ENCODE peak calls at places on chromosomes 16 and 17, in eight cellular contexts. One of them, this sample, is unnamed.

GRCh38 chr17:51258756-51259573 is 884 bp downstream of the MBTD1 start:
- DNase-seq in nephron progenitor cell: peak
- DNase-seq in AG04450: no peak
- DNase-seq in HCT116: no peak
- DNase-seq in tibial artery: no peak
- DNase-seq in kidney tubule cell: no peak
- DNase-seq in EL: peak
- DNase-seq in NCI-H1436: no peak
- DNase-seq in this sample: no peak

GRCh38 chr17:204427-205175 is 23.2 kb upstream of the DOC2B start:
- DNase-seq in nephron progenitor cell: no peak
- DNase-seq in AG04450: no peak
- DNase-seq in HCT116: no peak
- DNase-seq in tibial artery: no peak
- DNase-seq in kidney tubule cell: no peak
- DNase-seq in EL: no peak
- DNase-seq in NCI-H1436: no peak
- DNase-seq in this sample: no peak

GRCh38 chr17:49861150-49861884 is 13.4 kb upstream of the TAC4 start:
- DNase-seq in nephron progenitor cell: peak
- DNase-seq in AG04450: no peak
- DNase-seq in HCT116: no peak
- DNase-seq in tibial artery: no peak
- DNase-seq in kidney tubule cell: peak
- DNase-seq in EL: peak
- DNase-seq in NCI-H1436: peak
- DNase-seq in this sample: no peak

GRCh38 chr17:48952904-48953303 is 8.3 kb upstream of the SNF8 start:
- DNase-seq in nephron progenitor cell: no peak
- DNase-seq in AG04450: no peak
- DNase-seq in HCT116: no peak
- DNase-seq in tibial artery: no peak
- DNase-seq in kidney tubule cell: no peak
- DNase-seq in EL: no peak
- DNase-seq in NCI-H1436: no peak
- DNase-seq in this sample: no peak

GRCh38 chr16:67407176-67407787 is 9.0 kb downstream of the ZDHHC1 start:
- DNase-seq in nephron progenitor cell: no peak
- DNase-seq in AG04450: no peak
- DNase-seq in HCT116: no peak
- DNase-seq in tibial artery: no peak
- DNase-seq in kidney tubule cell: no peak
- DNase-seq in EL: no peak
- DNase-seq in NCI-H1436: no peak
- DNase-seq in this sample: no peak

GRCh38 chr16:81627024-81627423 is 152.1 kb upstream of the PLCG2 start:
- DNase-seq in nephron progenitor cell: no peak
- DNase-seq in AG04450: no peak
- DNase-seq in HCT116: no peak
- DNase-seq in tibial artery: no peak
- DNase-seq in kidney tubule cell: peak
- DNase-seq in EL: peak
- DNase-seq in NCI-H1436: no peak
- DNase-seq in this sample: no peak

GRCh38 chr17:44063704-44064639 is 2.5 kb downstream of the LSM12 start:
- DNase-seq in nephron progenitor cell: no peak
- DNase-seq in AG04450: no peak
- DNase-seq in HCT116: no peak
- DNase-seq in tibial artery: no peak
- DNase-seq in kidney tubule cell: no peak
- DNase-seq in EL: no peak
- DNase-seq in NCI-H1436: no peak
- DNase-seq in this sample: no peak

GRCh38 chr17:48068491-48068961 is 20.4 kb downstream of the NFE2L1 start:
- DNase-seq in nephron progenitor cell: no peak
- DNase-seq in AG04450: no peak
- DNase-seq in HCT116: no peak
- DNase-seq in tibial artery: no peak
- DNase-seq in kidney tubule cell: peak
- DNase-seq in EL: peak
- DNase-seq in NCI-H1436: no peak
- DNase-seq in this sample: no peak

GRCh38 chr17:71503710-71504471 is 616.9 kb upstream of the SOX9 start:
- DNase-seq in nephron progenitor cell: no peak
- DNase-seq in AG04450: no peak
- DNase-seq in HCT116: no peak
- DNase-seq in tibial artery: no peak
- DNase-seq in kidney tubule cell: no peak
- DNase-seq in EL: no peak
- DNase-seq in NCI-H1436: no peak
- DNase-seq in this sample: no peak

GRCh38 chr16:66961065-66961744 is at the start of gene CES3:
- DNase-seq in nephron progenitor cell: peak
- DNase-seq in AG04450: peak
- DNase-seq in HCT116: peak
- DNase-seq in tibial artery: no peak
- DNase-seq in kidney tubule cell: peak
- DNase-seq in EL: peak
- DNase-seq in NCI-H1436: peak
- DNase-seq in this sample: peak

GRCh38 chr17:48429156-48429555 is 858 bp downstream of the SKAP1 start:
- DNase-seq in nephron progenitor cell: no peak
- DNase-seq in AG04450: no peak
- DNase-seq in HCT116: no peak
- DNase-seq in tibial artery: no peak
- DNase-seq in kidney tubule cell: peak
- DNase-seq in EL: no peak
- DNase-seq in NCI-H1436: no peak
- DNase-seq in this sample: no peak

GRCh38 chr16:56617212-56618085 is 8.1 kb upstream of the MT1E start:
- DNase-seq in nephron progenitor cell: peak
- DNase-seq in AG04450: no peak
- DNase-seq in HCT116: no peak
- DNase-seq in tibial artery: peak
- DNase-seq in kidney tubule cell: peak
- DNase-seq in EL: peak
- DNase-seq in NCI-H1436: no peak
- DNase-seq in this sample: no peak

GRCh38 chr17:5120036-5120435 is 4.2 kb downstream of the USP6 start:
- DNase-seq in nephron progenitor cell: no peak
- DNase-seq in AG04450: no peak
- DNase-seq in HCT116: no peak
- DNase-seq in tibial artery: no peak
- DNase-seq in kidney tubule cell: no peak
- DNase-seq in EL: no peak
- DNase-seq in NCI-H1436: no peak
- DNase-seq in this sample: no peak

GRCh38 chr17:77875051-77875780 is 83.3 kb upstream of the TNRC6C start:
- DNase-seq in nephron progenitor cell: no peak
- DNase-seq in AG04450: no peak
- DNase-seq in HCT116: no peak
- DNase-seq in tibial artery: no peak
- DNase-seq in kidney tubule cell: peak
- DNase-seq in EL: peak
- DNase-seq in NCI-H1436: no peak
- DNase-seq in this sample: no peak

GRCh38 chr17:47663997-47664941 is 14.6 kb downstream of the KPNB1 start:
- DNase-seq in nephron progenitor cell: peak
- DNase-seq in AG04450: no peak
- DNase-seq in HCT116: peak
- DNase-seq in tibial artery: no peak
- DNase-seq in kidney tubule cell: peak
- DNase-seq in EL: peak
- DNase-seq in NCI-H1436: peak
- DNase-seq in this sample: peak

GRCh38 chr16:55842369-55843104 is 9.6 kb upstream of the CES1 start:
- DNase-seq in nephron progenitor cell: peak
- DNase-seq in AG04450: peak
- DNase-seq in HCT116: peak
- DNase-seq in tibial artery: no peak
- DNase-seq in kidney tubule cell: peak
- DNase-seq in EL: peak
- DNase-seq in NCI-H1436: peak
- DNase-seq in this sample: no peak